ENCODE peak calls at places on chromosomes 12 and 14, in six cellular contexts. One of them, this sample, is unnamed.

GRCh38 chr12:94427520-94428381 is 31.9 kb downstream of the CEP83 start:
- DNase-seq in AG04450: peak
- DNase-seq in RWPE1: no peak
- DNase-seq in fibroblast of lung: peak
- DNase-seq in HFF-Myc: peak
- DNase-seq in brain microvascular endothelial cell: peak
- DNase-seq in this sample: peak

GRCh38 chr14:32203928-32204357 is 874 bp upstream of the RNU6-8 start:
- DNase-seq in AG04450: no peak
- DNase-seq in RWPE1: no peak
- DNase-seq in fibroblast of lung: peak
- DNase-seq in HFF-Myc: no peak
- DNase-seq in brain microvascular endothelial cell: peak
- DNase-seq in this sample: no peak

GRCh38 chr12:48285751-48286650 is 64.7 kb downstream of the ZNF641 start:
- DNase-seq in AG04450: no peak
- DNase-seq in RWPE1: no peak
- DNase-seq in fibroblast of lung: no peak
- DNase-seq in HFF-Myc: no peak
- DNase-seq in brain microvascular endothelial cell: no peak
- DNase-seq in this sample: no peak

GRCh38 chr12:109627633-109628032 is 54.0 kb downstream of the MVK start:
- DNase-seq in AG04450: no peak
- DNase-seq in RWPE1: no peak
- DNase-seq in fibroblast of lung: no peak
- DNase-seq in HFF-Myc: no peak
- DNase-seq in brain microvascular endothelial cell: no peak
- DNase-seq in this sample: no peak

GRCh38 chr12:106976013-106976658 is 10.8 kb downstream of the MTERF2 start:
- DNase-seq in AG04450: no peak
- DNase-seq in RWPE1: no peak
- DNase-seq in fibroblast of lung: peak
- DNase-seq in HFF-Myc: no peak
- DNase-seq in brain microvascular endothelial cell: peak
- DNase-seq in this sample: no peak

GRCh38 chr12:110744697-110745264 is 2.1 kb upstream of the PPP1CC start:
- DNase-seq in AG04450: no peak
- DNase-seq in RWPE1: peak
- DNase-seq in fibroblast of lung: no peak
- DNase-seq in HFF-Myc: no peak
- DNase-seq in brain microvascular endothelial cell: no peak
- DNase-seq in this sample: no peak

GRCh38 chr14:81247271-81247766 is 26.6 kb upstream of the GTF2A1 start:
- DNase-seq in AG04450: no peak
- DNase-seq in RWPE1: no peak
- DNase-seq in fibroblast of lung: no peak
- DNase-seq in HFF-Myc: no peak
- DNase-seq in brain microvascular endothelial cell: no peak
- DNase-seq in this sample: no peak

GRCh38 chr12:115943630-115944391 is 333.7 kb downstream of the MED13L start:
- DNase-seq in AG04450: no peak
- DNase-seq in RWPE1: no peak
- DNase-seq in fibroblast of lung: peak
- DNase-seq in HFF-Myc: no peak
- DNase-seq in brain microvascular endothelial cell: no peak
- DNase-seq in this sample: no peak

GRCh38 chr14:44170554-44170953 is 336.5 kb downstream of the FSCB start:
- DNase-seq in AG04450: no peak
- DNase-seq in RWPE1: no peak
- DNase-seq in fibroblast of lung: no peak
- DNase-seq in HFF-Myc: no peak
- DNase-seq in brain microvascular endothelial cell: no peak
- DNase-seq in this sample: no peak

GRCh38 chr14:95522556-95522955 is 6.1 kb upstream of the SYNE3 start:
- DNase-seq in AG04450: no peak
- DNase-seq in RWPE1: no peak
- DNase-seq in fibroblast of lung: no peak
- DNase-seq in HFF-Myc: no peak
- DNase-seq in brain microvascular endothelial cell: no peak
- DNase-seq in this sample: no peak

GRCh38 chr12:121190523-121191031 is 19.4 kb upstream of the P2RX4 start:
- DNase-seq in AG04450: peak
- DNase-seq in RWPE1: peak
- DNase-seq in fibroblast of lung: peak
- DNase-seq in HFF-Myc: peak
- DNase-seq in brain microvascular endothelial cell: peak
- DNase-seq in this sample: peak

GRCh38 chr12:65557425-65558167 is 266.7 kb upstream of the HMGA2 start:
- DNase-seq in AG04450: no peak
- DNase-seq in RWPE1: no peak
- DNase-seq in fibroblast of lung: no peak
- DNase-seq in HFF-Myc: no peak
- DNase-seq in brain microvascular endothelial cell: no peak
- DNase-seq in this sample: no peak

GRCh38 chr12:113214938-113215400 is 6.3 kb upstream of the TPCN1 start:
- DNase-seq in AG04450: peak
- DNase-seq in RWPE1: peak
- DNase-seq in fibroblast of lung: peak
- DNase-seq in HFF-Myc: peak
- DNase-seq in brain microvascular endothelial cell: peak
- DNase-seq in this sample: peak

GRCh38 chr14:101627913-101628257 is 66.6 kb downstream of the DIO3 start:
- DNase-seq in AG04450: no peak
- DNase-seq in RWPE1: no peak
- DNase-seq in fibroblast of lung: no peak
- DNase-seq in HFF-Myc: no peak
- DNase-seq in brain microvascular endothelial cell: no peak
- DNase-seq in this sample: no peak

GRCh38 chr12:117012189-117012805 is 86.9 kb downstream of the TESC start:
- DNase-seq in AG04450: no peak
- DNase-seq in RWPE1: peak
- DNase-seq in fibroblast of lung: peak
- DNase-seq in HFF-Myc: no peak
- DNase-seq in brain microvascular endothelial cell: no peak
- DNase-seq in this sample: peak

GRCh38 chr12:118360785-118361404 is 11.8 kb downstream of the TAOK3 start:
- DNase-seq in AG04450: no peak
- DNase-seq in RWPE1: peak
- DNase-seq in fibroblast of lung: peak
- DNase-seq in HFF-Myc: no peak
- DNase-seq in brain microvascular endothelial cell: peak
- DNase-seq in this sample: peak

GRCh38 chr14:99753225-99754140 is 39.7 kb upstream of the EML1 start:
- DNase-seq in AG04450: no peak
- DNase-seq in RWPE1: no peak
- DNase-seq in fibroblast of lung: no peak
- DNase-seq in HFF-Myc: no peak
- DNase-seq in brain microvascular endothelial cell: no peak
- DNase-seq in this sample: no peak

GRCh38 chr12:60689137-60689536 is 1093.3 kb downstream of the SLC16A7 start:
- DNase-seq in AG04450: no peak
- DNase-seq in RWPE1: no peak
- DNase-seq in fibroblast of lung: no peak
- DNase-seq in HFF-Myc: no peak
- DNase-seq in brain microvascular endothelial cell: no peak
- DNase-seq in this sample: no peak

GRCh38 chr14:92914087-92914656 is 8.8 kb upstream of the CHGA start:
- DNase-seq in AG04450: no peak
- DNase-seq in RWPE1: no peak
- DNase-seq in fibroblast of lung: peak
- DNase-seq in HFF-Myc: no peak
- DNase-seq in brain microvascular endothelial cell: no peak
- DNase-seq in this sample: no peak

GRCh38 chr12:67925077-67925476 is 64.2 kb upstream of the IFNG-AS1 start:
- DNase-seq in AG04450: no peak
- DNase-seq in RWPE1: no peak
- DNase-seq in fibroblast of lung: no peak
- DNase-seq in HFF-Myc: peak
- DNase-seq in brain microvascular endothelial cell: no peak
- DNase-seq in this sample: no peak

GRCh38 chr12:32107376-32108267 is 975 bp downstream of the BICD1 start:
- DNase-seq in AG04450: no peak
- DNase-seq in RWPE1: peak
- DNase-seq in fibroblast of lung: peak
- DNase-seq in HFF-Myc: no peak
- DNase-seq in brain microvascular endothelial cell: peak
- DNase-seq in this sample: peak

GRCh38 chr12:32108829-32109228 is 2.2 kb downstream of the BICD1 start:
- DNase-seq in AG04450: no peak
- DNase-seq in RWPE1: no peak
- DNase-seq in fibroblast of lung: no peak
- DNase-seq in HFF-Myc: no peak
- DNase-seq in brain microvascular endothelial cell: no peak
- DNase-seq in this sample: no peak

GRCh38 chr12:32106153-32106516 is 512 bp upstream of the BICD1 start:
- DNase-seq in AG04450: no peak
- DNase-seq in RWPE1: no peak
- DNase-seq in fibroblast of lung: no peak
- DNase-seq in HFF-Myc: no peak
- DNase-seq in brain microvascular endothelial cell: no peak
- DNase-seq in this sample: no peak

GRCh38 chr12:32104572-32105355 is 1.9 kb upstream of the BICD1 start:
- DNase-seq in AG04450: no peak
- DNase-seq in RWPE1: no peak
- DNase-seq in fibroblast of lung: no peak
- DNase-seq in HFF-Myc: no peak
- DNase-seq in brain microvascular endothelial cell: no peak
- DNase-seq in this sample: no peak

DNA sequence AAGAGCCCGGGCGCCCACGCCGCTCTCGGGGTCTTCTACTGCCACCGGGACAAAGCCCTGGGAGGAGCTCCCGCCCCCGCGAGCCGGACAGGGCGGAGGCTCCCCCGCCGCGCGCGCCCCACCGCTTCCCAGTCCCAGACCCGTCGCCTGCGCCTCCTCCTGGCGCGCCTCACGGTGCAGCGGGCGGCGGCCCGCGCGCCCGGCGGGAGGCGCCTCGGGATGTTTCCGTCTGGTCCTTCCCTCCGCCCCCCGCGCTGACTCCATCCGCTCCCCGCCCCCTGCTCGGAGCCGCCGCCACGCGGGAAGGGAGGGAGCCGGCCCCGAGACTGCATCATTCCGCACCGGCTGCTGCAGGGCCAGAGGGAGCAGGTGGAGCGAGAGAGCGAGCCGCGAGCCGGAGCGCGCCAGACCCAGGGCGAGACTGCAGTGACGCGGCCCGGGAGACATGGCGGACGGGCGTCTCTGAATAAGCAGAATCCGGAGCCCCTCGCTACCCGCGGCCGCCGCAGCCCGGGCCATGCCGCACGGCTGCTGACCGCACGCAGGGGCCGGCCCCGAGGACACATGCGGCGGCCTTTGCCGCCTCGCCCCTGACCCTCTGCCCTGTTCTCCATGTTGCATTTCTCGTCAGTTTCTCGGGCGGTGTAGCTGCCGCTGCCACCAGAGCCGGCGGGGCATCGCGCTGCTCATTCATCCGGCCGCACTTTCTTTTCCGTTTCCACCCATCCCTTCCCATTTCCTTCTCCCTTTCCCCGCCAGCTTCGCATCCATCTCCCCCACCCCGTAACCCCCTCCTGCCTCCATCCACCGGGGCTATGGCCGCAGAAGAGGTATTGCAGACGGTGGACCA is at the start of gene BICD1:
- DNase-seq in AG04450: peak
- DNase-seq in RWPE1: peak
- DNase-seq in fibroblast of lung: peak
- DNase-seq in HFF-Myc: no peak
- DNase-seq in brain microvascular endothelial cell: peak
- DNase-seq in this sample: peak
- TF ChIP-seq CTCF in AG04450: peak
- TF ChIP-seq CTCF in RWPE1: peak
- TF ChIP-seq CTCF in fibroblast of lung: no peak
- TF ChIP-seq CTCF in HFF-Myc: no peak
- TF ChIP-seq CTCF in brain microvascular endothelial cell: no peak
- TF ChIP-seq CTCF in this sample: peak

GRCh38 chr12:122964439-122965257 is 1.6 kb downstream of the ABCB9 start:
- DNase-seq in AG04450: no peak
- DNase-seq in RWPE1: no peak
- DNase-seq in fibroblast of lung: no peak
- DNase-seq in HFF-Myc: no peak
- DNase-seq in brain microvascular endothelial cell: no peak
- DNase-seq in this sample: no peak
- TF ChIP-seq CTCF in AG04450: no peak
- TF ChIP-seq CTCF in RWPE1: no peak
- TF ChIP-seq CTCF in fibroblast of lung: no peak
- TF ChIP-seq CTCF in HFF-Myc: no peak
- TF ChIP-seq CTCF in brain microvascular endothelial cell: no peak
- TF ChIP-seq CTCF in this sample: no peak

DNA sequence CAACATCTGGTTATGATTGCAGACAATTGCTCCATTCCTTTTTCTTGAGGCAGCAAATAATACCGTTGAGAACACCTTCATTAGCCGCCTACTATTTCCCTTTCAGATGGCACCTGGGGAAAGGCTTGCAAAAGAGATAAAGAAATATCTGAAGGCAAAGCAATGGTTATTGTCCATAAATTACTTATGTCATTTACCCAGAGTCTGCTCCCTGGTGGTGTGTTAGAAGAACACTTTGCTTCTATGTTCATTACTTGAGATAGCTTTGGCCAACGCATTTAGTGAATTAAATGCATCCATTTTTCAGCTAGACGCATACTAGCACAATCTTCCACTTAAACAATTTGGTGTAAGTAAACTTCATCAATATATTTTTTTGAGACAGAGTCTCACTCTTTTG is 377.7 kb downstream of the KCNH5 start:
- DNase-seq in AG04450: no peak
- DNase-seq in RWPE1: no peak
- DNase-seq in fibroblast of lung: no peak
- DNase-seq in HFF-Myc: no peak
- DNase-seq in brain microvascular endothelial cell: no peak
- DNase-seq in this sample: no peak
- TF ChIP-seq CTCF in AG04450: peak
- TF ChIP-seq CTCF in RWPE1: no peak
- TF ChIP-seq CTCF in fibroblast of lung: no peak
- TF ChIP-seq CTCF in HFF-Myc: no peak
- TF ChIP-seq CTCF in brain microvascular endothelial cell: no peak
- TF ChIP-seq CTCF in this sample: no peak

GRCh38 chr12:51721281-51721940 is 127.1 kb downstream of the FIGNL2 start:
- DNase-seq in AG04450: no peak
- DNase-seq in RWPE1: no peak
- DNase-seq in fibroblast of lung: peak
- DNase-seq in HFF-Myc: no peak
- DNase-seq in brain microvascular endothelial cell: peak
- DNase-seq in this sample: no peak
- TF ChIP-seq CTCF in AG04450: peak
- TF ChIP-seq CTCF in RWPE1: no peak
- TF ChIP-seq CTCF in fibroblast of lung: peak
- TF ChIP-seq CTCF in HFF-Myc: no peak
- TF ChIP-seq CTCF in brain microvascular endothelial cell: peak
- TF ChIP-seq CTCF in this sample: no peak

This sample was measured in HFFc6.